ENCODE peak calls at places on chromosomes 3 and 15, in nine cellular contexts. A is posterior vena cava; G is NCI-H1105; B is fibroblast of mammary gland; S is HFFc6; O is lung microvascular endothelial cell; T is activated effector memory CD4-positive, alpha-beta T cell treated with Interleukin-2 at 50 U/mL for 16 hours; L is left cardiac atrium; P is T-helper 17 cell. Y is an unnamed sample.
A peak's percentile ranks its signal among the peaks of the same experiment; 100 is the strongest.

GRCh38 chr15:51336011-51336410 is 2.4 kb downstream of the CYP19A1 start:
- DNase-seq in A (no peak), G (no peak), B (no peak), S (peak; percentile 6), O (no peak), T (no peak), L (peak; percentile 38), P (no peak), Y (no peak)

GRCh38 chr15:40793216-40793989 is 13.5 kb upstream of the ZFYVE19 start:
- DNase-seq in A (no peak), G (no peak), B (peak; percentile 99), S (peak; percentile 88), O (peak; percentile 96), T (no peak), L (no peak), P (no peak), Y (peak; percentile 86)

GRCh38 chr3:58188921-58189451 is 21.8 kb downstream of the DNASE1L3 start:
- DNase-seq in A (peak; percentile 53), G (no peak), B (no peak), S (no peak), O (peak; percentile 73), T (no peak), L (no peak), P (no peak), Y (no peak)

GRCh38 chr3:127614928-127615592 is 13.9 kb upstream of the PODXL2 start:
- DNase-seq in A (peak; percentile 52), G (no peak), B (peak; percentile 8), S (peak; percentile 23), O (no peak), T (no peak), L (no peak), P (no peak), Y (no peak)

GRCh38 chr3:102006812-102007485 is 157.6 kb downstream of the NFKBIZ start:
- DNase-seq in A (no peak), G (peak; percentile 79), B (peak; percentile 95), S (peak; percentile 91), O (peak; percentile 51), T (no peak), L (peak; percentile 22), P (no peak), Y (peak; percentile 59)

GRCh38 chr3:45499529-45499928 is 95.0 kb upstream of the LIMD1 start:
- DNase-seq in A (no peak), G (no peak), B (peak; percentile 71), S (peak; percentile 61), O (peak; percentile 75), T (no peak), L (no peak), P (no peak), Y (no peak)

GRCh38 chr15:59174161-59174845 is 32.3 kb upstream of the LDHAL6B start:
- DNase-seq in A (no peak), G (no peak), B (no peak), S (no peak), O (peak; percentile 18), T (no peak), L (no peak), P (no peak), Y (no peak)

GRCh38 chr3:11601446-11602241 is 42.1 kb downstream of the VGLL4 start:
- DNase-seq in A (peak; percentile 89), G (no peak), B (peak; percentile 82), S (no peak), O (peak; percentile 36), T (no peak), L (peak; percentile 72), P (no peak), Y (no peak)

GRCh38 chr15:45185903-45186770 is 1.6 kb downstream of the SHF start:
- DNase-seq in A (peak; percentile 60), G (no peak), B (no peak), S (peak; percentile 12), O (no peak), T (no peak), L (no peak), P (no peak), Y (no peak)

GRCh38 chr3:13362551-13362950 is 57.6 kb downstream of the NUP210 start:
- DNase-seq in A (no peak), G (no peak), B (no peak), S (no peak), O (no peak), T (no peak), L (no peak), P (no peak), Y (no peak)

GRCh38 chr3:9098716-9099675 is 135.7 kb upstream of the RAD18 start:
- DNase-seq in A (no peak), G (no peak), B (no peak), S (no peak), O (no peak), T (no peak), L (no peak), P (no peak), Y (no peak)

GRCh38 chr15:74470631-74471396 is 9.9 kb upstream of the UBL7 start:
- DNase-seq in A (no peak), G (no peak), B (no peak), S (no peak), O (no peak), T (no peak), L (no peak), P (no peak), Y (no peak)

GRCh38 chr3:27607370-27607769 is 114.8 kb downstream of the EOMES start:
- DNase-seq in A (no peak), G (no peak), B (peak; percentile 58), S (peak; percentile 30), O (peak; percentile 52), T (no peak), L (no peak), P (no peak), Y (no peak)

GRCh38 chr15:39084683-39085530 is 496.0 kb upstream of the THBS1 start:
- DNase-seq in A (no peak), G (no peak), B (peak; percentile 79), S (peak; percentile 57), O (peak; percentile 69), T (no peak), L (peak; percentile 51), P (no peak), Y (no peak)

GRCh38 chr3:153442799-153443487 is 280.9 kb downstream of the RAP2B start:
- DNase-seq in A (no peak), G (no peak), B (no peak), S (no peak), O (no peak), T (no peak), L (no peak), P (no peak), Y (no peak)

GRCh38 chr3:35524851-35525250 is 114.5 kb upstream of the ARPP21 start:
- DNase-seq in A (no peak), G (no peak), B (no peak), S (no peak), O (no peak), T (no peak), L (no peak), P (no peak), Y (no peak)

GRCh38 chr3:58157649-58158048 is 53.1 kb downstream of the DNASE1L3 start:
- DNase-seq in A (peak; percentile 14), G (no peak), B (no peak), S (no peak), O (no peak), T (no peak), L (no peak), P (no peak), Y (no peak)

GRCh38 chr15:101384276-101384675 is 89.2 kb upstream of the SNRPA1 start:
- DNase-seq in A (peak; percentile 67), G (no peak), B (no peak), S (no peak), O (no peak), T (no peak), L (no peak), P (no peak), Y (no peak)

GRCh38 chr3:143063018-143063417 is 56.6 kb upstream of the CHST2 start:
- DNase-seq in A (no peak), G (no peak), B (peak; percentile 7), S (peak; percentile 9), O (peak; percentile 14), T (no peak), L (no peak), P (no peak), Y (no peak)

GRCh38 chr15:73750951-73751350 is 2.2 kb downstream of the INSYN1 start:
- DNase-seq in A (no peak), G (no peak), B (no peak), S (no peak), O (no peak), T (no peak), L (no peak), P (no peak), Y (no peak)

GRCh38 chr3:40923130-40923529 is 276.2 kb upstream of the CTNNB1 start:
- DNase-seq in A (no peak), G (no peak), B (no peak), S (no peak), O (no peak), T (no peak), L (no peak), P (no peak), Y (no peak)

GRCh38 chr15:67098768-67099282 is 33.4 kb downstream of the SMAD3 start:
- DNase-seq in A (no peak), G (no peak), B (no peak), S (no peak), O (no peak), T (no peak), L (no peak), P (no peak), Y (no peak)

GRCh38 chr3:131081224-131081623 is 54.5 kb downstream of the NEK11 start:
- DNase-seq in A (no peak), G (no peak), B (no peak), S (no peak), O (no peak), T (no peak), L (no peak), P (no peak), Y (no peak)

GRCh38 chr15:73286356-73286755 is 82.4 kb downstream of the HCN4 start:
- DNase-seq in A (no peak), G (no peak), B (no peak), S (peak; percentile 6), O (no peak), T (no peak), L (no peak), P (no peak), Y (no peak)

GRCh38 chr3:122149228-122149627 is 34.2 kb upstream of the CASR start:
- DNase-seq in A (no peak), G (no peak), B (no peak), S (no peak), O (no peak), T (no peak), L (no peak), P (no peak), Y (no peak)

GRCh38 chr15:71472699-71473098 is 337.7 kb upstream of the NR2E3 start:
- DNase-seq in A (no peak), G (no peak), B (no peak), S (no peak), O (no peak), T (no peak), L (no peak), P (no peak), Y (no peak)

GRCh38 chr15:67945951-67946700 is 106.3 kb upstream of the RNU6-1 start:
- DNase-seq in A (no peak), G (no peak), B (peak; percentile 8), S (peak; percentile 59), O (peak; percentile 49), T (no peak), L (peak; percentile 56), P (no peak), Y (peak; percentile 34)

GRCh38 chr15:100858294-100858693 is 21.3 kb upstream of the ALDH1A3 start:
- DNase-seq in A (no peak), G (no peak), B (no peak), S (no peak), O (no peak), T (no peak), L (no peak), P (no peak), Y (no peak)

GRCh38 chr3:154139996-154140436 is 18.8 kb downstream of the ARHGEF26 start:
- DNase-seq in A (no peak), G (no peak), B (no peak), S (no peak), O (no peak), T (no peak), L (no peak), P (no peak), Y (no peak)

GRCh38 chr15:72554471-72555425 is 80.6 kb downstream of the ARIH1 start:
- DNase-seq in A (no peak), G (no peak), B (peak; percentile 80), S (peak; percentile 74), O (peak; percentile 39), T (peak; percentile 7), L (no peak), P (no peak), Y (no peak)

GRCh38 chr3:195906865-195907729 is 1.3 kb downstream of the TNK2 start:
- DNase-seq in A (peak; percentile 70), G (no peak), B (no peak), S (no peak), O (no peak), T (peak; percentile 53), L (peak; percentile 33), P (peak; percentile 53), Y (no peak)

Y was measured in amniotic stem cell.